ENCODE peak calls at places on chromosomes 5 and 9, in six cellular contexts. B is GM04503; G is ACHN; M is fibroblast of lung; L is activated CD8-positive, alpha-beta memory T cell treated with anti-CD3 and anti-CD28 coated beads, Interleukin-2, amount 10 ng/mL, durations not matched to agents 7 days and 5 days; Y is lung. U is an unnamed sample.

GRCh38 chr9:127970401-127971313 is 10.1 kb downstream of the EEIG1 start:
- DNase-seq in B (no peak), G (no peak), M (no peak), L (peak), Y (no peak), U (peak)

GRCh38 chr9:94870793-94871558 is 144.5 kb downstream of the AOPEP start:
- DNase-seq in B (peak), G (no peak), M (no peak), L (peak), Y (no peak), U (peak)

GRCh38 chr9:134867917-134868750 is 12.5 kb upstream of the FCN2 start:
- DNase-seq in B (no peak), G (no peak), M (no peak), L (no peak), Y (no peak), U (no peak)

GRCh38 chr5:172574845-172575170 is 66.3 kb upstream of the NEURL1B start:
- DNase-seq in B (no peak), G (no peak), M (no peak), L (no peak), Y (no peak), U (no peak)

GRCh38 chr5:179194941-179195381 is 134.8 kb downstream of the ZNF354C start:
- DNase-seq in B (no peak), G (no peak), M (no peak), L (no peak), Y (no peak), U (no peak)

GRCh38 chr9:128192601-128193371 is 1.4 kb upstream of the CIZ1 start:
- DNase-seq in B (peak), G (peak), M (peak), L (peak), Y (peak), U (peak)

GRCh38 chr5:38130346-38130745 is 128.0 kb upstream of the EGFLAM start:
- DNase-seq in B (no peak), G (no peak), M (no peak), L (no peak), Y (no peak), U (no peak)

GRCh38 chr9:123679330-123679987 is 250.5 kb downstream of the DENND1A start:
- DNase-seq in B (peak), G (no peak), M (peak), L (no peak), Y (no peak), U (no peak)